ENCODE peak calls at places on chromosomes 6 and 20, in four cellular contexts. One of them, this sample, is unnamed.

GRCh38 chr20:37524221-37524700 is 3.2 kb downstream of the NNAT start:
- DNase-seq in sigmoid colon: peak
- DNase-seq in fibroblast of pulmonary artery: no peak
- DNase-seq in right atrium auricular region: no peak
- DNase-seq in this sample: no peak

GRCh38 chr6:2781685-2782355 is 16.6 kb downstream of the WRNIP1 start:
- DNase-seq in sigmoid colon: no peak
- DNase-seq in fibroblast of pulmonary artery: no peak
- DNase-seq in right atrium auricular region: no peak
- DNase-seq in this sample: no peak

GRCh38 chr6:161418458-161418945 is 144.6 kb upstream of the AGPAT4 start:
- DNase-seq in sigmoid colon: no peak
- DNase-seq in fibroblast of pulmonary artery: peak
- DNase-seq in right atrium auricular region: no peak
- DNase-seq in this sample: peak

GRCh38 chr6:30707281-30707850 is 9.7 kb downstream of the MDC1 start:
- DNase-seq in sigmoid colon: no peak
- DNase-seq in fibroblast of pulmonary artery: no peak
- DNase-seq in right atrium auricular region: no peak
- DNase-seq in this sample: no peak

GRCh38 chr6:119547024-119547423 is 197.5 kb upstream of the MAN1A1 start:
- DNase-seq in sigmoid colon: no peak
- DNase-seq in fibroblast of pulmonary artery: no peak
- DNase-seq in right atrium auricular region: no peak
- DNase-seq in this sample: no peak

GRCh38 chr6:14841901-14842421 is 403.9 kb upstream of the JARID2 start:
- DNase-seq in sigmoid colon: peak
- DNase-seq in fibroblast of pulmonary artery: peak
- DNase-seq in right atrium auricular region: no peak
- DNase-seq in this sample: peak

GRCh38 chr6:37612475-37612874 is 85.2 kb downstream of the MDGA1 start:
- DNase-seq in sigmoid colon: peak
- DNase-seq in fibroblast of pulmonary artery: peak
- DNase-seq in right atrium auricular region: no peak
- DNase-seq in this sample: peak

GRCh38 chr6:89501239-89501638 is 68.3 kb downstream of the ANKRD6 start:
- DNase-seq in sigmoid colon: no peak
- DNase-seq in fibroblast of pulmonary artery: no peak
- DNase-seq in right atrium auricular region: no peak
- DNase-seq in this sample: no peak

GRCh38 chr6:148758492-148758891 is 11.7 kb downstream of the UST start:
- DNase-seq in sigmoid colon: no peak
- DNase-seq in fibroblast of pulmonary artery: no peak
- DNase-seq in right atrium auricular region: no peak
- DNase-seq in this sample: no peak

GRCh38 chr6:125314019-125314581 is 12.3 kb upstream of the HDDC2 start:
- DNase-seq in sigmoid colon: peak
- DNase-seq in fibroblast of pulmonary artery: peak
- DNase-seq in right atrium auricular region: peak
- DNase-seq in this sample: peak

GRCh38 chr6:158059108-158059507 is 77.4 kb downstream of the SYNJ2 start:
- DNase-seq in sigmoid colon: peak
- DNase-seq in fibroblast of pulmonary artery: no peak
- DNase-seq in right atrium auricular region: no peak
- DNase-seq in this sample: no peak

GRCh38 chr6:37173573-37174195 is 3.7 kb downstream of the PIM1 start:
- DNase-seq in sigmoid colon: no peak
- DNase-seq in fibroblast of pulmonary artery: peak
- DNase-seq in right atrium auricular region: no peak
- DNase-seq in this sample: peak

GRCh38 chr6:164057876-164058275 is 643.4 kb downstream of the QKI start:
- DNase-seq in sigmoid colon: no peak
- DNase-seq in fibroblast of pulmonary artery: no peak
- DNase-seq in right atrium auricular region: no peak
- DNase-seq in this sample: no peak

GRCh38 chr20:44970243-44970757 is 4.0 kb downstream of the STK4 start:
- DNase-seq in sigmoid colon: no peak
- DNase-seq in fibroblast of pulmonary artery: no peak
- DNase-seq in right atrium auricular region: no peak
- DNase-seq in this sample: no peak

GRCh38 chr6:24718449-24719124 is 367 bp downstream of the C6orf62 start:
- DNase-seq in sigmoid colon: no peak
- DNase-seq in fibroblast of pulmonary artery: no peak
- DNase-seq in right atrium auricular region: no peak
- DNase-seq in this sample: no peak

GRCh38 chr6:130593200-130593599 is 227.4 kb downstream of the TMEM200A start:
- DNase-seq in sigmoid colon: no peak
- DNase-seq in fibroblast of pulmonary artery: no peak
- DNase-seq in right atrium auricular region: no peak
- DNase-seq in this sample: no peak

GRCh38 chr6:34223964-34224940 is 12.4 kb upstream of the HMGA1 start:
- DNase-seq in sigmoid colon: peak
- DNase-seq in fibroblast of pulmonary artery: peak
- DNase-seq in right atrium auricular region: peak
- DNase-seq in this sample: peak

GRCh38 chr20:33211817-33212424 is 5.2 kb upstream of the BPIFA3 start:
- DNase-seq in sigmoid colon: no peak
- DNase-seq in fibroblast of pulmonary artery: peak
- DNase-seq in right atrium auricular region: no peak
- DNase-seq in this sample: peak

GRCh38 chr20:36642136-36642535 is 3.9 kb downstream of the SLA2 start:
- DNase-seq in sigmoid colon: no peak
- DNase-seq in fibroblast of pulmonary artery: no peak
- DNase-seq in right atrium auricular region: no peak
- DNase-seq in this sample: no peak

GRCh38 chr6:42520786-42521607 is 42.8 kb upstream of the UBR2 start:
- DNase-seq in sigmoid colon: no peak
- DNase-seq in fibroblast of pulmonary artery: peak
- DNase-seq in right atrium auricular region: no peak
- DNase-seq in this sample: no peak

GRCh38 chr6:1263039-1263849 is 48.7 kb upstream of the FOXQ1 start:
- DNase-seq in sigmoid colon: no peak
- DNase-seq in fibroblast of pulmonary artery: no peak
- DNase-seq in right atrium auricular region: peak
- DNase-seq in this sample: no peak

GRCh38 chr6:7190791-7191190 is 83.0 kb downstream of the RREB1 start:
- DNase-seq in sigmoid colon: no peak
- DNase-seq in fibroblast of pulmonary artery: no peak
- DNase-seq in right atrium auricular region: peak
- DNase-seq in this sample: no peak

GRCh38 chr6:13537527-13537897 is 36.9 kb upstream of the SIRT5 start:
- DNase-seq in sigmoid colon: no peak
- DNase-seq in fibroblast of pulmonary artery: no peak
- DNase-seq in right atrium auricular region: no peak
- DNase-seq in this sample: no peak

GRCh38 chr6:13539572-13539971 is 34.8 kb upstream of the SIRT5 start:
- DNase-seq in sigmoid colon: no peak
- DNase-seq in fibroblast of pulmonary artery: no peak
- DNase-seq in right atrium auricular region: no peak
- DNase-seq in this sample: no peak

GRCh38 chr6:13538600-13538999 is 35.8 kb upstream of the SIRT5 start:
- DNase-seq in sigmoid colon: no peak
- DNase-seq in fibroblast of pulmonary artery: no peak
- DNase-seq in right atrium auricular region: no peak
- DNase-seq in this sample: no peak

GRCh38 chr6:13536796-13537526 is 37.4 kb upstream of the SIRT5 start:
- DNase-seq in sigmoid colon: no peak
- DNase-seq in fibroblast of pulmonary artery: peak
- DNase-seq in right atrium auricular region: no peak
- DNase-seq in this sample: peak

GRCh38 chr6:13538084-13538483 is 36.3 kb upstream of the SIRT5 start:
- DNase-seq in sigmoid colon: no peak
- DNase-seq in fibroblast of pulmonary artery: peak
- DNase-seq in right atrium auricular region: no peak
- DNase-seq in this sample: peak
- TF ChIP-seq CTCF in sigmoid colon: peak
- TF ChIP-seq CTCF in fibroblast of pulmonary artery: peak
- TF ChIP-seq CTCF in right atrium auricular region: peak
- TF ChIP-seq CTCF in this sample: peak

DNA sequence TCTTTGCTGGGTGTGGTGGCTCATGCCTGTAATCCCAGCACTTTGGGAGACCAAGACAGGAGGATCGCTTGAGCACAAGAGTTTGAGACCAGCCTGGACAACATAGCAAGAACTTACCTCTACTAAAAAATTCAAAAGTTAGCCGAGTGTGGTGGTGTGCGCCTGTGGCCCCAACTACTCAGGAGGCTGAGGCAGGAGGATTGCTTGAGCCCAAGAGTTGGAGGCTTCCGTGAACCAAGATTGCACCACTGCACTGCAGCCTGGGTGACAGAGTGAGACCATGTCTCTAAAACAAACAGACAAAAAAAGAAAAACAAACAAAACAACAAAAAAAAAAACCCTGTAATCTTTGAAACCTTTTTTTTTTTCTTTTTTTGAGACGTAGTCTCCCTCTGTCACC is 67.5 kb downstream of the CAP2 start:
- DNase-seq in sigmoid colon: no peak
- DNase-seq in fibroblast of pulmonary artery: no peak
- DNase-seq in right atrium auricular region: no peak
- DNase-seq in this sample: no peak
- H3K4me3 ChIP-seq in sigmoid colon: no peak
- H3K4me3 ChIP-seq in fibroblast of pulmonary artery: no peak
- H3K4me3 ChIP-seq in right atrium auricular region: no peak
- H3K4me3 ChIP-seq in this sample: no peak

DNA sequence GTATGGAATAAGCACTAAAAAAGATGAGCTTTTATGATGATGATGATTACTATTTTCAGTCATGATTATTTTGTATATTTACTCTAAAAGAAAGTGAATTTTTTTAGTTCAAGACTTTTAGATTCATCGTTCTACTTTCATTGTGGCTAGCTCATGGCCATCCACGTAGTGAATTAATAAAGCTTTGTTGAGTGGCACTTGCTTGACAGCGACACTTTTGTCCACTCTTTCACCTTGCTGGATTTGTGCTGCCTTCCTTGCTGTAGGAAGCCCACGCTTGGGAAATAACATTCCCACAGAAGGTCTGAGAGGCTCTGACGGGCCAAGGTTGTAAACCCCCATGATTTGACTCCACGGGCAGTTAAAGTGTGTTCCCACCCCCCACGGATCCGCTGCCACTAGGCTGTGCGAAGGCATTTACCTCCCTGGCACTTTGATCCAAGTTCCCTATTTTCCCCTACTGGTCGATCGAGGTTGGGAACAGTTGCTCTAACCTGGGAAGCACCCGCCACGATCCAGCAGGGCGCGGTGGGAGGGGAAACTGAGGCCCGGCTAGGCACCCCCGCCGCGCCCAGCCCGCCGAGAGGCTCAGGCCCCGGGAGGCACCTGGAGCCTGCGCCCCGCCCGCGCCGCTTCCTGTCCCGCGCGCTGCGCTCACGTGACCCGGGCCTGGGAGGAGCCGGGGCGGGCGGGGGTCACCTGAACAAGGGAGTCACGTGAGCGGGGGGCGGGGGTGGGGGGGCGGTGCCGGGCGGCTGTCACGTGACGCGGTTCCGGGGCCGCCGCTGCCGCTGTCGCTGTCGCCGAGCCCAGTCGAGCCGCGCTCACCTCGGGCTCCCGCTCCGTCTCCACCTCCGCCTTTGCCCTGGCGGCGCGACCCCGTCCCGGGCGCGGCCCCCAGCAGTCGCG is at the start of gene IGF2R:
- DNase-seq in sigmoid colon: peak
- DNase-seq in fibroblast of pulmonary artery: peak
- DNase-seq in right atrium auricular region: peak
- DNase-seq in this sample: peak
- TF ChIP-seq CTCF in sigmoid colon: no peak
- TF ChIP-seq CTCF in fibroblast of pulmonary artery: no peak
- TF ChIP-seq CTCF in right atrium auricular region: peak
- TF ChIP-seq CTCF in this sample: peak

GRCh38 chr6:107805504-107805903 is 18.6 kb downstream of the SCML4 start:
- DNase-seq in sigmoid colon: no peak
- DNase-seq in fibroblast of pulmonary artery: no peak
- DNase-seq in right atrium auricular region: no peak
- DNase-seq in this sample: no peak
- H3K4me3 ChIP-seq in sigmoid colon: no peak
- H3K4me3 ChIP-seq in fibroblast of pulmonary artery: no peak
- H3K4me3 ChIP-seq in right atrium auricular region: no peak
- H3K4me3 ChIP-seq in this sample: no peak